ENCODE peak calls at places on chromosome 1, in four cellular contexts. One of them, this sample, is unnamed.

GRCh38 chr1:7670334-7671145 is 100.6 kb upstream of the VAMP3 start:
- DNase-seq in KBM-7: no peak
- DNase-seq in BE2C: peak; percentile 38
- DNase-seq in EL: no peak
- DNase-seq in this sample: no peak

GRCh38 chr1:2530501-2531361 is 668 bp upstream of the HES5 start:
- DNase-seq in BE2C: no peak
- DNase-seq in KBM-7: no peak
- DNase-seq in EL: no peak
- DNase-seq in this sample: no peak

GRCh38 chr1:99772809-99773208 is 6.4 kb upstream of the FRRS1 start:
- DNase-seq in EL: no peak
- DNase-seq in KBM-7: no peak
- DNase-seq in BE2C: no peak
- DNase-seq in this sample: no peak

GRCh38 chr1:206696812-206697585 is 12.3 kb downstream of the MAPKAPK2 start:
- DNase-seq in KBM-7: no peak
- DNase-seq in BE2C: no peak
- DNase-seq in EL: no peak
- DNase-seq in this sample: no peak

GRCh38 chr1:45410850-45411509 is 70.7 kb upstream of the MUTYH start:
- DNase-seq in EL: peak; percentile 22
- DNase-seq in KBM-7: no peak
- DNase-seq in BE2C: no peak
- DNase-seq in this sample: peak; percentile 30

GRCh38 chr1:206105612-206106011 is 11.6 kb downstream of the AVPR1B start:
- DNase-seq in EL: no peak
- DNase-seq in BE2C: no peak
- DNase-seq in KBM-7: no peak
- DNase-seq in this sample: no peak

GRCh38 chr1:89671775-89672488 is 39.0 kb downstream of the LRRC8C start:
- DNase-seq in BE2C: no peak
- DNase-seq in KBM-7: no peak
- DNase-seq in EL: peak; percentile 45
- DNase-seq in this sample: peak; percentile 44

GRCh38 chr1:93723101-93723500 is 41.5 kb upstream of the BCAR3 start:
- DNase-seq in BE2C: no peak
- DNase-seq in EL: peak; percentile 28
- DNase-seq in KBM-7: no peak
- DNase-seq in this sample: peak; percentile 62

GRCh38 chr1:111471012-111471411 is 2.8 kb upstream of the C1orf162 start:
- DNase-seq in BE2C: no peak
- DNase-seq in EL: no peak
- DNase-seq in KBM-7: peak; percentile 95
- DNase-seq in this sample: no peak

GRCh38 chr1:107689733-107690132 is 275.2 kb downstream of the VAV3 start:
- DNase-seq in KBM-7: no peak
- DNase-seq in EL: no peak
- DNase-seq in BE2C: no peak
- DNase-seq in this sample: no peak

GRCh38 chr1:193472838-193473398 is 286.5 kb upstream of the B3GALT2 start:
- DNase-seq in BE2C: no peak
- DNase-seq in EL: no peak
- DNase-seq in KBM-7: no peak
- DNase-seq in this sample: no peak

GRCh38 chr1:171983584-171983983 is 142.3 kb downstream of the DNM3 start:
- DNase-seq in EL: peak; percentile 23
- DNase-seq in KBM-7: peak; percentile 41
- DNase-seq in BE2C: no peak
- DNase-seq in this sample: peak; percentile 35

GRCh38 chr1:220092694-220093093 is 1.2 kb upstream of the IARS2 start:
- DNase-seq in BE2C: no peak
- DNase-seq in EL: no peak
- DNase-seq in KBM-7: no peak
- DNase-seq in this sample: no peak

GRCh38 chr1:206923009-206923960 is 1.5 kb upstream of the FCMR start:
- DNase-seq in EL: no peak
- DNase-seq in BE2C: no peak
- DNase-seq in KBM-7: peak; percentile 76
- DNase-seq in this sample: no peak

GRCh38 chr1:9249534-9250335 is 15.2 kb downstream of the H6PD start:
- DNase-seq in KBM-7: peak; percentile 68
- DNase-seq in BE2C: no peak
- DNase-seq in EL: peak; percentile 37
- DNase-seq in this sample: no peak

GRCh38 chr1:23148084-23148483 is 20.6 kb downstream of the LUZP1 start:
- DNase-seq in KBM-7: no peak
- DNase-seq in EL: no peak
- DNase-seq in BE2C: no peak
- DNase-seq in this sample: peak; percentile 6

GRCh38 chr1:59079434-59080135 is 217.3 kb upstream of the FGGY start:
- DNase-seq in EL: peak; percentile 34
- DNase-seq in KBM-7: no peak
- DNase-seq in BE2C: no peak
- DNase-seq in this sample: peak; percentile 58

GRCh38 chr1:17574502-17574901 is 35.0 kb downstream of the ARHGEF10L start:
- DNase-seq in EL: no peak
- DNase-seq in BE2C: no peak
- DNase-seq in KBM-7: no peak
- DNase-seq in this sample: no peak

GRCh38 chr1:46173361-46173856 is 1.5 kb upstream of the TSPAN1 start:
- DNase-seq in KBM-7: no peak
- DNase-seq in EL: peak; percentile 39
- DNase-seq in BE2C: no peak
- DNase-seq in this sample: no peak

GRCh38 chr1:60655799-60656355 is 426.5 kb upstream of the NFIA start:
- DNase-seq in BE2C: no peak
- DNase-seq in KBM-7: no peak
- DNase-seq in EL: no peak
- DNase-seq in this sample: no peak

GRCh38 chr1:226638608-226639007 is 90.0 kb downstream of the STUM start:
- DNase-seq in KBM-7: no peak
- DNase-seq in EL: no peak
- DNase-seq in BE2C: no peak
- DNase-seq in this sample: no peak

GRCh38 chr1:213883618-213884017 is 104.2 kb upstream of the PROX1 start:
- DNase-seq in EL: no peak
- DNase-seq in BE2C: no peak
- DNase-seq in KBM-7: no peak
- DNase-seq in this sample: no peak

GRCh38 chr1:206823725-206824124 is 41.7 kb upstream of the IL20 start:
- DNase-seq in KBM-7: no peak
- DNase-seq in EL: peak; percentile 25
- DNase-seq in BE2C: no peak
- DNase-seq in this sample: no peak